ENCODE peak calls at places on chromosomes 3 and 15, in four cellular contexts. One of them, this sample, is unnamed.

GRCh38 chr3:47117803-47118364 is 46.0 kb downstream of the SETD2 start:
- DNase-seq in choroid plexus epithelial cell: no peak
- DNase-seq in A549: no peak
- DNase-seq in kidney epithelial cell: no peak
- DNase-seq in this sample: no peak

GRCh38 chr3:43696881-43697280 is 6.1 kb downstream of the ABHD5 start:
- DNase-seq in choroid plexus epithelial cell: no peak
- DNase-seq in A549: no peak
- DNase-seq in kidney epithelial cell: no peak
- DNase-seq in this sample: no peak

GRCh38 chr3:111917300-111917699 is 58.2 kb downstream of the PHLDB2 start:
- DNase-seq in choroid plexus epithelial cell: peak; percentile 45
- DNase-seq in A549: peak; percentile 46
- DNase-seq in kidney epithelial cell: no peak
- DNase-seq in this sample: no peak

GRCh38 chr15:38220874-38221273 is 31.8 kb upstream of the SPRED1 start:
- DNase-seq in choroid plexus epithelial cell: no peak
- DNase-seq in A549: no peak
- DNase-seq in kidney epithelial cell: no peak
- DNase-seq in this sample: no peak

GRCh38 chr3:170076715-170077238 is 39.0 kb downstream of the GPR160 start:
- DNase-seq in choroid plexus epithelial cell: peak; percentile 90
- DNase-seq in A549: no peak
- DNase-seq in kidney epithelial cell: no peak
- DNase-seq in this sample: peak; percentile 59

GRCh38 chr3:157785071-157785826 is 282.0 kb upstream of the VEPH1 start:
- DNase-seq in choroid plexus epithelial cell: peak; percentile 90
- DNase-seq in A549: peak; percentile 55
- DNase-seq in kidney epithelial cell: peak; percentile 92
- DNase-seq in this sample: peak; percentile 75

GRCh38 chr3:105970283-105970682 is 101.5 kb upstream of the CBLB start:
- DNase-seq in choroid plexus epithelial cell: peak; percentile 85
- DNase-seq in A549: no peak
- DNase-seq in kidney epithelial cell: no peak
- DNase-seq in this sample: peak; percentile 51

GRCh38 chr3:191721983-191722382 is 261.0 kb downstream of the PYDC2 start:
- DNase-seq in choroid plexus epithelial cell: no peak
- DNase-seq in A549: no peak
- DNase-seq in kidney epithelial cell: no peak
- DNase-seq in this sample: no peak

GRCh38 chr3:136197159-136197715 is 1.1 kb upstream of the MSL2 start:
- DNase-seq in choroid plexus epithelial cell: no peak
- DNase-seq in A549: no peak
- DNase-seq in kidney epithelial cell: no peak
- DNase-seq in this sample: no peak

GRCh38 chr3:47082519-47082918 is 81.4 kb downstream of the SETD2 start:
- DNase-seq in choroid plexus epithelial cell: peak; percentile 64
- DNase-seq in A549: no peak
- DNase-seq in kidney epithelial cell: no peak
- DNase-seq in this sample: peak; percentile 12

GRCh38 chr15:84795186-84795585 is 22.0 kb upstream of the ALPK3 start:
- DNase-seq in choroid plexus epithelial cell: no peak
- DNase-seq in A549: no peak
- DNase-seq in kidney epithelial cell: no peak
- DNase-seq in this sample: no peak

GRCh38 chr3:141262306-141262705 is 30.7 kb downstream of the PXYLP1 start:
- DNase-seq in choroid plexus epithelial cell: peak; percentile 69
- DNase-seq in A549: no peak
- DNase-seq in kidney epithelial cell: no peak
- DNase-seq in this sample: peak; percentile 44

GRCh38 chr15:69403611-69404010 is 10.5 kb upstream of the KIF23 start:
- DNase-seq in choroid plexus epithelial cell: peak; percentile 93
- DNase-seq in A549: no peak
- DNase-seq in kidney epithelial cell: no peak
- DNase-seq in this sample: peak; percentile 72

GRCh38 chr3:44055951-44056350 is 185.7 kb upstream of the TOPAZ1 start:
- DNase-seq in choroid plexus epithelial cell: peak; percentile 14
- DNase-seq in A549: no peak
- DNase-seq in kidney epithelial cell: no peak
- DNase-seq in this sample: peak; percentile 70

GRCh38 chr15:95799286-95800187 is 531.0 kb upstream of the NR2F2 start:
- DNase-seq in choroid plexus epithelial cell: peak; percentile 83
- DNase-seq in A549: peak; percentile 38
- DNase-seq in kidney epithelial cell: peak; percentile 96
- DNase-seq in this sample: peak; percentile 29

GRCh38 chr15:63372018-63372705 is 9.5 kb downstream of the CA12 start:
- DNase-seq in choroid plexus epithelial cell: peak; percentile 92
- DNase-seq in A549: peak; percentile 95
- DNase-seq in kidney epithelial cell: peak; percentile 88
- DNase-seq in this sample: peak; percentile 92

GRCh38 chr15:101723161-101723873 is 956 bp downstream of the TARS3 start:
- DNase-seq in choroid plexus epithelial cell: peak; percentile 37
- DNase-seq in A549: no peak
- DNase-seq in kidney epithelial cell: no peak
- DNase-seq in this sample: no peak

DNA sequence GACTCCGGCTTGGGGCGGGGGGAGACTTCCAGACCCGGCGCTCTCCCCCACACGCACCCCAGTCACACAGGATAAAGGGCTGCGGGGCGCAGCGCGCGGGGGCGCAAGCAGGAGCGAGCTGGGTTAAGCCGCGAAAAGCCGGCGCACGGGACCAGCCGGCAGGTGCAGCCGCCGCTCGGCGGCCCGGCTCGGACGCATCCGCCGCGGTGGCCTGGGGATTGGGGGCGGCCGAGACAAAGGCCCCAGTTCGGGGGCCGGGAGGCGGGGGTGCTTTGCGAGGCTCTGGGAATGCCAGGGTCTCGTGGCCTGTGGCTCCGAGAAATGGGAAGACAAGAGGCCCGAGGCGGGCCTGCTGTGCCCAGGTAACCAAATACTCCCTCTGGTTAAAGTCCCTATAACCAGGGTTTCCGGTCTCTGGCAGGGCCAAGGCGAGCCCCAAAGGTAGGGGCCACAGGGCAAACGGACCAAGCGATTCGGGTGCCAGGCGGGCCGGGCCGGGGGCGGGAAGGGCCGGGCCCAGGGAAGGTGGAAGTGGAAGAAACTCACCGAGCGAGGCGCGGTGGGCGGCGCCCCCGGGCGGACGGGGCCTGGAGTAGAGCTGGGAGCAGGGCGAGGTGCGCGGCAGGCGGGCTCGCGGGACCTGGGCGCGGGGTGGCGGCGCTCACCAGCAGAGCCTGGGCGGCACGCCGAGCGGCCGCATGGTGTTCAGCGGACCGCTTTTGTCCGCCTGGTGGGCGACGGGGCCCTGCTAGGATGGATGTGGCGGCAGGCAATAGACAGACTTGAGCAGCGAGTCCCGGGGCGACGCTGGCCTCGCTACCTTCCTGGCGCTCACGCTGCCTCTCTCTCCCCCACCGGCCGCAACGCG is at the start of gene GATA2:
- DNase-seq in choroid plexus epithelial cell: no peak
- DNase-seq in A549: no peak
- DNase-seq in kidney epithelial cell: no peak
- DNase-seq in this sample: no peak
- TF ChIP-seq CTCF in choroid plexus epithelial cell: no peak
- TF ChIP-seq CTCF in A549: no peak
- TF ChIP-seq CTCF in kidney epithelial cell: no peak
- TF ChIP-seq CTCF in this sample: peak; percentile 5

DNA sequence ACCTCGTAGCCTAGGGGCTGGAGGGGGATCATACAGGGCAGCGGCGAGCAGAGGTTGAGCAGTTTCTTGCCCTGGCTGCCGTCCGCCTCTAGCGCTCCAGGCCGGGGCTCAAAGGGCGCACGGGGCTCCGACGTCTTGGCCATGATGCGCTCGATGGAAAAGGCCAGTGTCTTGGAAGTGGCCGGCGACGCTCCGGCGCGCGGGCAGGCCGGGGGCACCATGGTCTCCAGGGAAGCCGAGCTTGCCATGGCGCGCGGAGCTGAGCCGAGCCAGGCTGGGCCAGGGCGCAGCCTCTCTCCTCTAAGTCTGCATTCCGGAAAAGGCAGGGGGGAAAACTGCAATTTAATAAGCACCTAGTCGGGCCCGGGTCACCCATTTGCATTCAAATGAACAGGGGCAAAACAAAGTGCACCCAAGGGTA is 719 bp downstream of the FEZF2 start:
- DNase-seq in choroid plexus epithelial cell: no peak
- DNase-seq in A549: no peak
- DNase-seq in kidney epithelial cell: no peak
- DNase-seq in this sample: no peak
- H3K4me3 ChIP-seq in choroid plexus epithelial cell: no peak overlapping the region
- H3K4me3 ChIP-seq in A549: no peak overlapping the region
- H3K4me3 ChIP-seq in kidney epithelial cell: no peak overlapping the region
- H3K4me3 ChIP-seq in this sample: no peak overlapping the region

GRCh38 chr3:14634763-14635400 is 16.7 kb upstream of the CCDC174 start:
- DNase-seq in choroid plexus epithelial cell: no peak
- DNase-seq in A549: no peak
- DNase-seq in kidney epithelial cell: no peak
- DNase-seq in this sample: no peak

GRCh38 chr3:14633417-14633816 is 18.1 kb upstream of the CCDC174 start:
- DNase-seq in choroid plexus epithelial cell: no peak
- DNase-seq in A549: no peak
- DNase-seq in kidney epithelial cell: no peak
- DNase-seq in this sample: no peak

GRCh38 chr3:14631687-14632444 is 19.7 kb upstream of the CCDC174 start:
- DNase-seq in choroid plexus epithelial cell: no peak
- DNase-seq in A549: no peak
- DNase-seq in kidney epithelial cell: no peak
- DNase-seq in this sample: no peak

GRCh38 chr3:14632445-14632930 is 19.1 kb upstream of the CCDC174 start:
- DNase-seq in choroid plexus epithelial cell: no peak
- DNase-seq in A549: no peak
- DNase-seq in kidney epithelial cell: no peak
- DNase-seq in this sample: no peak

GRCh38 chr3:14633819-14634424 is 17.6 kb upstream of the CCDC174 start:
- DNase-seq in choroid plexus epithelial cell: peak; percentile 88
- DNase-seq in A549: peak; percentile 66
- DNase-seq in kidney epithelial cell: no peak
- DNase-seq in this sample: no peak
- TF ChIP-seq CTCF in choroid plexus epithelial cell: peak; percentile 94
- TF ChIP-seq CTCF in A549: peak; percentile 61
- TF ChIP-seq CTCF in kidney epithelial cell: peak; percentile 76
- TF ChIP-seq CTCF in this sample: peak; percentile 67

GRCh38 chr15:92886229-92886628 is 13.9 kb upstream of the CHD2 start:
- DNase-seq in choroid plexus epithelial cell: no peak
- DNase-seq in A549: no peak
- DNase-seq in kidney epithelial cell: no peak
- DNase-seq in this sample: no peak

GRCh38 chr15:92884459-92884812 is 15.7 kb upstream of the CHD2 start:
- DNase-seq in choroid plexus epithelial cell: no peak
- DNase-seq in A549: no peak
- DNase-seq in kidney epithelial cell: no peak
- DNase-seq in this sample: no peak

GRCh38 chr15:92884813-92885461 is 15.2 kb upstream of the CHD2 start:
- DNase-seq in choroid plexus epithelial cell: peak; percentile 35
- DNase-seq in A549: no peak
- DNase-seq in kidney epithelial cell: no peak
- DNase-seq in this sample: no peak

GRCh38 chr15:92887869-92888268 is 12.3 kb upstream of the CHD2 start:
- DNase-seq in choroid plexus epithelial cell: no peak
- DNase-seq in A549: no peak
- DNase-seq in kidney epithelial cell: no peak
- DNase-seq in this sample: no peak

GRCh38 chr15:92886815-92887214 is 13.3 kb upstream of the CHD2 start:
- DNase-seq in choroid plexus epithelial cell: no peak
- DNase-seq in A549: no peak
- DNase-seq in kidney epithelial cell: no peak
- DNase-seq in this sample: no peak
- H3K4me3 ChIP-seq in choroid plexus epithelial cell: peak overlapping the region; percentile 21
- H3K4me3 ChIP-seq in A549: peak overlapping the region; percentile 85
- H3K4me3 ChIP-seq in kidney epithelial cell: peak overlapping the region; percentile 92
- H3K4me3 ChIP-seq in this sample: no peak overlapping the region

GRCh38 chr3:72892870-72893269 is 5.0 kb downstream of the GXYLT2 start:
- DNase-seq in choroid plexus epithelial cell: peak; percentile 30
- DNase-seq in A549: no peak
- DNase-seq in kidney epithelial cell: no peak
- DNase-seq in this sample: no peak
- TF ChIP-seq CTCF in choroid plexus epithelial cell: peak; percentile 45
- TF ChIP-seq CTCF in A549: peak; percentile 24
- TF ChIP-seq CTCF in kidney epithelial cell: peak; percentile 37
- TF ChIP-seq CTCF in this sample: no peak

GRCh38 chr15:89370120-89371077 is 35.8 kb upstream of the POLG start:
- DNase-seq in choroid plexus epithelial cell: no peak
- DNase-seq in A549: no peak
- DNase-seq in kidney epithelial cell: no peak
- DNase-seq in this sample: no peak
- H3K4me3 ChIP-seq in choroid plexus epithelial cell: no peak overlapping the region
- H3K4me3 ChIP-seq in A549: no peak overlapping the region
- H3K4me3 ChIP-seq in kidney epithelial cell: no peak overlapping the region
- H3K4me3 ChIP-seq in this sample: no peak overlapping the region

GRCh38 chr3:23762214-23763039 is 43.3 kb upstream of the UBE2E1 start:
- DNase-seq in choroid plexus epithelial cell: no peak
- DNase-seq in A549: no peak
- DNase-seq in kidney epithelial cell: no peak
- DNase-seq in this sample: no peak

GRCh38 chr3:23764407-23764806 is 41.3 kb upstream of the UBE2E1 start:
- DNase-seq in choroid plexus epithelial cell: no peak
- DNase-seq in A549: no peak
- DNase-seq in kidney epithelial cell: no peak
- DNase-seq in this sample: no peak

GRCh38 chr3:23760871-23761373 is 44.8 kb upstream of the UBE2E1 start:
- DNase-seq in choroid plexus epithelial cell: no peak
- DNase-seq in A549: no peak
- DNase-seq in kidney epithelial cell: no peak
- DNase-seq in this sample: no peak

GRCh38 chr3:23761440-23761896 is 44.3 kb upstream of the UBE2E1 start:
- DNase-seq in choroid plexus epithelial cell: peak; percentile 79
- DNase-seq in A549: peak; percentile 71
- DNase-seq in kidney epithelial cell: no peak
- DNase-seq in this sample: no peak

DNA sequence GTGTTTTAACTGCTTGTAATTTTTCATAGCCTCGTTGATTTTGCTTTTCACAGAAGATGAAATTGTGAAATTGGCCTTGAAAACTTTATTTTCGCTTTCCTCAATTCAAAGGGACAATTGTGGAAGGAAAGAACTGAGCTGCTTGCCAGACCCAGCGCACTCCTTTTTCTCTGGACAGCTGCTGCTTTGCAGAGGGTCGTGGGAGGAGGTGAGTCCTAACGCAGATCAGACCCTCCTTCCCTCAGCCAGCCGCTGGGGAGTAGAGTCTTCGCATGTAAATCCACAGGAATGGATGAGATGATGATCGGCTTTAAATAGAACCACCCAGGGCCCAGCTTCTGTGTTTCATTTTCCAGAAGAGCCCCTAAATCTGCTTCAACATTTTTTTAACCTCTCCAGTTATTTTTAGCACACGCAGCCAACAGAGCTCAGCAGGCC is 42.7 kb upstream of the UBE2E1 start:
- DNase-seq in choroid plexus epithelial cell: peak; percentile 42
- DNase-seq in A549: no peak
- DNase-seq in kidney epithelial cell: no peak
- DNase-seq in this sample: no peak
- TF ChIP-seq CTCF in choroid plexus epithelial cell: peak; percentile 6
- TF ChIP-seq CTCF in A549: no peak
- TF ChIP-seq CTCF in kidney epithelial cell: no peak
- TF ChIP-seq CTCF in this sample: no peak